ENCODE peak calls at places on chromosomes 6 and 20, in five cellular contexts. One of them, this sample, is unnamed.

GRCh38 chr6:2346078-2346477 is 100.7 kb upstream of the GMDS start:
- DNase-seq in GM23338: no peak
- DNase-seq in H7: no peak
- DNase-seq in DND-41: no peak
- DNase-seq in hepatocyte: no peak
- DNase-seq in this sample: no peak

GRCh38 chr6:165511807-165512206 is 151.2 kb downstream of the PDE10A start:
- DNase-seq in GM23338: no peak
- DNase-seq in H7: no peak
- DNase-seq in DND-41: no peak
- DNase-seq in hepatocyte: no peak
- DNase-seq in this sample: no peak

GRCh38 chr6:144931172-144932035 is 646.3 kb downstream of the UTRN start:
- DNase-seq in GM23338: peak; percentile 78
- DNase-seq in H7: peak; percentile 12
- DNase-seq in DND-41: peak; percentile 47
- DNase-seq in hepatocyte: peak; percentile 44
- DNase-seq in this sample: no peak

GRCh38 chr6:154123567-154123966 is 84.5 kb downstream of the OPRM1 start:
- DNase-seq in GM23338: no peak
- DNase-seq in H7: no peak
- DNase-seq in DND-41: no peak
- DNase-seq in hepatocyte: no peak
- DNase-seq in this sample: no peak

GRCh38 chr6:152637422-152638047 is 373 bp upstream of the SYNE1 start:
- DNase-seq in GM23338: no peak
- DNase-seq in H7: no peak
- DNase-seq in DND-41: no peak
- DNase-seq in hepatocyte: no peak
- DNase-seq in this sample: no peak

GRCh38 chr6:140464720-140465119 is 1090.3 kb upstream of the CITED2 start:
- DNase-seq in GM23338: no peak
- DNase-seq in H7: no peak
- DNase-seq in DND-41: no peak
- DNase-seq in hepatocyte: no peak
- DNase-seq in this sample: no peak

GRCh38 chr6:141726158-141726557 is 406.6 kb upstream of the GJE1 start:
- DNase-seq in GM23338: peak; percentile 23
- DNase-seq in H7: no peak
- DNase-seq in DND-41: no peak
- DNase-seq in hepatocyte: no peak
- DNase-seq in this sample: no peak

GRCh38 chr6:168361766-168362165 is 42.2 kb upstream of the DACT2 start:
- DNase-seq in GM23338: no peak
- DNase-seq in H7: no peak
- DNase-seq in DND-41: no peak
- DNase-seq in hepatocyte: no peak
- DNase-seq in this sample: no peak

GRCh38 chr6:109024784-109025183 is 69.9 kb downstream of the SESN1 start:
- DNase-seq in GM23338: peak; percentile 67
- DNase-seq in H7: peak; percentile 64
- DNase-seq in DND-41: no peak
- DNase-seq in hepatocyte: no peak
- DNase-seq in this sample: peak; percentile 31

GRCh38 chr6:134253681-134254080 is 64.2 kb downstream of the SGK1 start:
- DNase-seq in GM23338: peak; percentile 36
- DNase-seq in H7: no peak
- DNase-seq in DND-41: no peak
- DNase-seq in hepatocyte: peak; percentile 37
- DNase-seq in this sample: peak; percentile 38

GRCh38 chr20:64766-65322 is 22.6 kb upstream of the DEFB125 start:
- DNase-seq in GM23338: no peak
- DNase-seq in H7: no peak
- DNase-seq in DND-41: no peak
- DNase-seq in hepatocyte: no peak
- DNase-seq in this sample: no peak

GRCh38 chr6:9745476-9745875 is 669.4 kb downstream of the TFAP2A start:
- DNase-seq in GM23338: no peak
- DNase-seq in H7: no peak
- DNase-seq in DND-41: no peak
- DNase-seq in hepatocyte: no peak
- DNase-seq in this sample: no peak

GRCh38 chr20:19274412-19275015 is 62.1 kb downstream of the SLC24A3 start:
- DNase-seq in GM23338: no peak
- DNase-seq in H7: no peak
- DNase-seq in DND-41: no peak
- DNase-seq in hepatocyte: no peak
- DNase-seq in this sample: no peak

GRCh38 chr6:125749864-125750691 is 646 bp downstream of the HEY2 start:
- DNase-seq in GM23338: peak; percentile 48
- DNase-seq in H7: peak; percentile 54
- DNase-seq in DND-41: no peak
- DNase-seq in hepatocyte: no peak
- DNase-seq in this sample: no peak

GRCh38 chr20:1490643-1491042 is 577 bp downstream of the SIRPB2 start:
- DNase-seq in GM23338: no peak
- DNase-seq in H7: no peak
- DNase-seq in DND-41: no peak
- DNase-seq in hepatocyte: no peak
- DNase-seq in this sample: no peak
- H3K4me3 ChIP-seq in GM23338: no peak overlapping the region
- H3K4me3 ChIP-seq in H7: no peak overlapping the region
- H3K4me3 ChIP-seq in DND-41: no peak overlapping the region
- H3K4me3 ChIP-seq in hepatocyte: no peak overlapping the region
- H3K4me3 ChIP-seq in this sample: no peak overlapping the region

DNA sequence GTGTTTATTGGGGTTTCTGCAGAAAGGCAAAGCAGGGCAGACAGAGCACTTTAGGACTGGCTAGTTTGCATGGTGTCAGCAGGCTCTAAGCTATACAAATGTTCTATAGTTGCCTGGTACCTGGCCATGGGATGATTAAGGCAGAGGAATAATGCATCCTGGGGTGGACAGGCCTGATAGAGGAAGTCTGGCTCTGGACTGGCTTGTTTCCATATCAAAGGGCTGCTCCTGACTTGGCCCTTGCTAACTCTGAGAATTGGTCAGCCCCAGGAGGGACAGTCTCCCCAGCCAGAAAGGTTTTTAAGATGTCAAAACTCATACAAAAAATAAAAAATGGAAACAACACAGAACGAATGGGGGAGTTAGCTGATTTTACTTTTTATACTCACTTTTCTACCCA is 136.9 kb downstream of the TBC1D7 start:
- DNase-seq in GM23338: peak; percentile 8
- DNase-seq in H7: no peak
- DNase-seq in DND-41: no peak
- DNase-seq in hepatocyte: no peak
- DNase-seq in this sample: no peak
- H3K27me3 ChIP-seq in GM23338: no peaks in the 10 kb centered on the region
- H3K27me3 ChIP-seq in H7: no peaks in the 10 kb centered on the region
- H3K27me3 ChIP-seq in DND-41: peaks cover 24% of the 10 kb centered on the region
- H3K27me3 ChIP-seq in hepatocyte: no peaks in the 10 kb centered on the region
- H3K27me3 ChIP-seq in this sample: peaks cover 9% of the 10 kb centered on the region

DNA sequence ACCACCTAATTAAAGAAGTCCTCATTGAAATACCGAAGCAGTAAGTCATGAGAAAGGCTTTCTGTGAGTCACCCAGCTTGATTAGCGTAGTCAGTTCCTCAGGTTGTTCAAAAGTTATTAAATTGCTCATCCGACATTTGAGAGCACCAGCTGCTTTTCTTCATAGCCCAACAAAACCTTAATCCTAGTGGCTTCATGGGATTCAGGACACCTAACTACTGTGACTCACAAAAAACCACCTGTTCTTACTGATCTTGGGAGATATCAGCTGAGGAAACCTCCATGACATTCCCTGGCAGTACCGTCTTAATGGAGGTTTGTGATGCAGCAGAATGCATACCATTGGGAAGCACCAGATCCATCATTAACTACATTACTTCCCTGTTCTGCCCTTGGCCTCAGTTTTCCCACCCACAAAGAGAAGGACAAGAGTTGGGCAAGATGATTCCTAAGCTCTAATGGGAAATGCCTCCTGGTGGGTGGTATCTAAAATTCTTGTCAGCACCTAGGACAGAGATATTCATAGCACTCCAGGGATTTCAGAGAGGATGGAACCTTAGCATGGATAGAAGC is 103.8 kb downstream of the KHDC1L start:
- DNase-seq in GM23338: peak; percentile 33
- DNase-seq in H7: no peak
- DNase-seq in DND-41: no peak
- DNase-seq in hepatocyte: peak; percentile 22
- DNase-seq in this sample: no peak
- H3K4me3 ChIP-seq in GM23338: no peak overlapping the region
- H3K4me3 ChIP-seq in H7: no peak overlapping the region
- H3K4me3 ChIP-seq in DND-41: no peak overlapping the region
- H3K4me3 ChIP-seq in hepatocyte: no peak overlapping the region
- H3K4me3 ChIP-seq in this sample: no peak overlapping the region

DNA sequence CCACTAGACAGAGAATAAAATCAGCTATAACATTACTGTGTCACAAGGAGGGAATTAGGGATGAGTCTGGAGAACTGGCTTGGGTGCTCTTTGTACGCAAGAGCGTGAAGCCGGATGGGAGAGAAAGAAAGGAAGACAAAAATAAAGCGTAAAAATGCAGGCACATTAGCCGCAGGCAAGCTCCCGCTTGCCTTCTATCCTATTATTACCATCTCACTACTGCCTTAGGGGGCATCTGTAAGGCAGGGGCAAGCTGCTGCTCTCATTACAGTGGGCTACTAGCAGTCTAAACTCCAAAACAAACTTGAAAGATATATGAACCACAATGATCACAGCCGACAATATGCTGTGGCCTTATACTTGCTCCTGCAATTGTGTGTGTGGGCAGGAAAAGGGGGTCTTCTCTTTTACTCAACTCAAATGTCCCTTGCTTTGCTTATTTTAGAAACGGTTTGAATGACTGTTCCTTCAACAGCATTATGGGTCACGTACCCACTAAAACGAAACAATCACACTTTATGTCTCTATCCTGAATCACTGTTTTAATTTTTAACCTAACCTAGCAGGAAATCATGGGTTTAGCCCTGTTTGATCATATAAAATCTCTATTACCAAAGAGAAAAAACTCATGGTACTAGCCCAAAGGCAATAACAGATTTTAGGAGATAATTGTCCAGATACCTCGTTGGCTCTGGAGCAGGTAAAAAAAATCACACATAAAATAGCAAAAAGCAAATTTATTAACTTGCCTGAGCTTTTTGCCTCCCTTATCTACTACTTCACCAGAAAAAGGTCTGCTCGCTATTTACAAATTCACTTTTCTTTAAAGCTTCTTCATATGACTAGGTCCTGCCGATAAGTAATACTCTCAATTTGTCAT is 82.1 kb downstream of the GJA10 start:
- DNase-seq in GM23338: no peak
- DNase-seq in H7: no peak
- DNase-seq in DND-41: no peak
- DNase-seq in hepatocyte: no peak
- DNase-seq in this sample: no peak
- H3K27me3 ChIP-seq in GM23338: no peaks in the 10 kb centered on the region
- H3K27me3 ChIP-seq in H7: no peaks in the 10 kb centered on the region
- H3K27me3 ChIP-seq in DND-41: no peaks in the 10 kb centered on the region
- H3K27me3 ChIP-seq in hepatocyte: no peaks in the 10 kb centered on the region
- H3K27me3 ChIP-seq in this sample: no peaks in the 10 kb centered on the region

GRCh38 chr6:25034477-25034876 is 98.7 kb upstream of the RIPOR2 start:
- DNase-seq in GM23338: no peak
- DNase-seq in H7: no peak
- DNase-seq in DND-41: no peak
- DNase-seq in hepatocyte: no peak
- DNase-seq in this sample: no peak
- H3K4me3 ChIP-seq in GM23338: no peak overlapping the region
- H3K4me3 ChIP-seq in H7: no peak overlapping the region
- H3K4me3 ChIP-seq in DND-41: peak overlapping the region; percentile 5
- H3K4me3 ChIP-seq in hepatocyte: no peak overlapping the region
- H3K4me3 ChIP-seq in this sample: peak overlapping the region; percentile 11

GRCh38 chr6:106005954-106006353 is 80.2 kb upstream of the PRDM1 start:
- DNase-seq in GM23338: no peak
- DNase-seq in H7: no peak
- DNase-seq in DND-41: no peak
- DNase-seq in hepatocyte: no peak
- DNase-seq in this sample: no peak
- H3K27me3 ChIP-seq in GM23338: peaks cover 48% of the 10 kb centered on the region
- H3K27me3 ChIP-seq in H7: peaks cover 2% of the 10 kb centered on the region
- H3K27me3 ChIP-seq in DND-41: no peaks in the 10 kb centered on the region
- H3K27me3 ChIP-seq in hepatocyte: peaks cover 5% of the 10 kb centered on the region
- H3K27me3 ChIP-seq in this sample: no peaks in the 10 kb centered on the region

DNA sequence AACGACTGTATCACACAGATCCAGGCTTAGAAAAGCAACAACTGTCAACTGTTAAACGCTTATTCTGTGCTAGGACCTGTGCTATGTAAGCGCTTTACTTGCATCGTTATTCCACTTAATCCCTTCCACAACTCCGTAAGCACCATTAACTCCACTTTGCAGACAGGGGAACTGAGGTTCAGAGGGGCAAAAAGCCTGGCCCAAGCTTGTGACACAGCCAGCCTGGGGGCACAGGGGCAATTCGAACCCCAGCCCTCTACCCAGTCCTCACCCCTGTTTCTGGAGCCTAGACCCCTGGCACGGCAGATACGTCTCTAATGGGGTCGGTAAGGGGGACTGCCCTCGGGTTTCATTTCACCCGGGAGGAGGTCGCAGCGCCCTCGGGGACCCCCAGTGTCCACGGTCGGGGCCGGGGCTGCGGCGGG is 428 bp downstream of the DSN1 start:
- DNase-seq in GM23338: no peak
- DNase-seq in H7: no peak
- DNase-seq in DND-41: no peak
- DNase-seq in hepatocyte: no peak
- DNase-seq in this sample: no peak
- H3K4me3 ChIP-seq in GM23338: peak overlapping the region; percentile 89
- H3K4me3 ChIP-seq in H7: peak overlapping the region; percentile 76
- H3K4me3 ChIP-seq in DND-41: peak overlapping the region; percentile 91
- H3K4me3 ChIP-seq in hepatocyte: peak overlapping the region; percentile 36
- H3K4me3 ChIP-seq in this sample: peak overlapping the region; percentile 84

This sample was measured in MG63.